ENCODE peak calls at places on chromosomes 13 and 19, in nine cellular contexts. One of them, this sample, is unnamed.

GRCh38 chr13:74243637-74244526 is 109.7 kb upstream of the KLF12 start:
- DNase-seq in activated T-cell treated with anti-CD3 and anti-CD28 coated beads, Interleukin-2, amount 50 U/mL, for 72 hours: no peak
- DNase-seq in left lung: no peak
- DNase-seq in endothelial cell: no peak
- DNase-seq in activated naive CD4-positive, alpha-beta T cell treated with Interleukin-2 at 50 U/mL for 16 hours: no peak
- DNase-seq in keratinocyte: no peak
- DNase-seq in ACHN: no peak
- DNase-seq in H9: no peak
- DNase-seq in stimulated activated CD4-positive, alpha-beta T cell treated with anti-CD3 and anti-CD28 coated beads, Interleukin-15, amount 100 ng/mL, for 1 hour: no peak
- DNase-seq in this sample: no peak

GRCh38 chr19:43628646-43629326 is 9.4 kb upstream of the ZNF428 start:
- DNase-seq in activated T-cell treated with anti-CD3 and anti-CD28 coated beads, Interleukin-2, amount 50 U/mL, for 72 hours: no peak
- DNase-seq in left lung: no peak
- DNase-seq in endothelial cell: no peak
- DNase-seq in activated naive CD4-positive, alpha-beta T cell treated with Interleukin-2 at 50 U/mL for 16 hours: no peak
- DNase-seq in keratinocyte: no peak
- DNase-seq in ACHN: no peak
- DNase-seq in H9: no peak
- DNase-seq in stimulated activated CD4-positive, alpha-beta T cell treated with anti-CD3 and anti-CD28 coated beads, Interleukin-15, amount 100 ng/mL, for 1 hour: no peak
- DNase-seq in this sample: no peak

GRCh38 chr19:38869836-38870607 is 8.1 kb downstream of the RINL start:
- DNase-seq in activated T-cell treated with anti-CD3 and anti-CD28 coated beads, Interleukin-2, amount 50 U/mL, for 72 hours: peak
- DNase-seq in left lung: peak
- DNase-seq in endothelial cell: peak
- DNase-seq in activated naive CD4-positive, alpha-beta T cell treated with Interleukin-2 at 50 U/mL for 16 hours: peak
- DNase-seq in keratinocyte: no peak
- DNase-seq in ACHN: peak
- DNase-seq in H9: peak
- DNase-seq in stimulated activated CD4-positive, alpha-beta T cell treated with anti-CD3 and anti-CD28 coated beads, Interleukin-15, amount 100 ng/mL, for 1 hour: peak
- DNase-seq in this sample: peak

GRCh38 chr13:35723820-35724219 is 247.3 kb upstream of the MAB21L1 start:
- DNase-seq in activated T-cell treated with anti-CD3 and anti-CD28 coated beads, Interleukin-2, amount 50 U/mL, for 72 hours: no peak
- DNase-seq in left lung: no peak
- DNase-seq in endothelial cell: no peak
- DNase-seq in activated naive CD4-positive, alpha-beta T cell treated with Interleukin-2 at 50 U/mL for 16 hours: no peak
- DNase-seq in keratinocyte: no peak
- DNase-seq in ACHN: no peak
- DNase-seq in H9: no peak
- DNase-seq in stimulated activated CD4-positive, alpha-beta T cell treated with anti-CD3 and anti-CD28 coated beads, Interleukin-15, amount 100 ng/mL, for 1 hour: no peak
- DNase-seq in this sample: no peak

GRCh38 chr19:46288896-46289588 is 7.8 kb upstream of the HIF3A start:
- DNase-seq in activated T-cell treated with anti-CD3 and anti-CD28 coated beads, Interleukin-2, amount 50 U/mL, for 72 hours: no peak
- DNase-seq in left lung: no peak
- DNase-seq in endothelial cell: no peak
- DNase-seq in activated naive CD4-positive, alpha-beta T cell treated with Interleukin-2 at 50 U/mL for 16 hours: no peak
- DNase-seq in keratinocyte: peak
- DNase-seq in ACHN: peak
- DNase-seq in H9: no peak
- DNase-seq in stimulated activated CD4-positive, alpha-beta T cell treated with anti-CD3 and anti-CD28 coated beads, Interleukin-15, amount 100 ng/mL, for 1 hour: no peak
- DNase-seq in this sample: no peak

GRCh38 chr19:50510700-50511068 is 307 bp downstream of the JOSD2 start:
- DNase-seq in activated T-cell treated with anti-CD3 and anti-CD28 coated beads, Interleukin-2, amount 50 U/mL, for 72 hours: no peak
- DNase-seq in left lung: no peak
- DNase-seq in endothelial cell: no peak
- DNase-seq in activated naive CD4-positive, alpha-beta T cell treated with Interleukin-2 at 50 U/mL for 16 hours: no peak
- DNase-seq in keratinocyte: no peak
- DNase-seq in ACHN: no peak
- DNase-seq in H9: no peak
- DNase-seq in stimulated activated CD4-positive, alpha-beta T cell treated with anti-CD3 and anti-CD28 coated beads, Interleukin-15, amount 100 ng/mL, for 1 hour: no peak
- DNase-seq in this sample: peak

GRCh38 chr13:40986328-40986856 is 32.7 kb downstream of the ELF1 start:
- DNase-seq in activated T-cell treated with anti-CD3 and anti-CD28 coated beads, Interleukin-2, amount 50 U/mL, for 72 hours: no peak
- DNase-seq in left lung: no peak
- DNase-seq in endothelial cell: no peak
- DNase-seq in activated naive CD4-positive, alpha-beta T cell treated with Interleukin-2 at 50 U/mL for 16 hours: no peak
- DNase-seq in keratinocyte: no peak
- DNase-seq in ACHN: no peak
- DNase-seq in H9: no peak
- DNase-seq in stimulated activated CD4-positive, alpha-beta T cell treated with anti-CD3 and anti-CD28 coated beads, Interleukin-15, amount 100 ng/mL, for 1 hour: no peak
- DNase-seq in this sample: no peak

GRCh38 chr13:113901231-113901630 is 37.4 kb upstream of the GAS6 start:
- DNase-seq in activated T-cell treated with anti-CD3 and anti-CD28 coated beads, Interleukin-2, amount 50 U/mL, for 72 hours: no peak
- DNase-seq in left lung: no peak
- DNase-seq in endothelial cell: no peak
- DNase-seq in activated naive CD4-positive, alpha-beta T cell treated with Interleukin-2 at 50 U/mL for 16 hours: no peak
- DNase-seq in keratinocyte: no peak
- DNase-seq in ACHN: no peak
- DNase-seq in H9: no peak
- DNase-seq in stimulated activated CD4-positive, alpha-beta T cell treated with anti-CD3 and anti-CD28 coated beads, Interleukin-15, amount 100 ng/mL, for 1 hour: no peak
- DNase-seq in this sample: no peak

GRCh38 chr19:13923194-13923987 is 14.8 kb downstream of the PODNL1 start:
- DNase-seq in activated T-cell treated with anti-CD3 and anti-CD28 coated beads, Interleukin-2, amount 50 U/mL, for 72 hours: no peak
- DNase-seq in left lung: no peak
- DNase-seq in endothelial cell: no peak
- DNase-seq in activated naive CD4-positive, alpha-beta T cell treated with Interleukin-2 at 50 U/mL for 16 hours: no peak
- DNase-seq in keratinocyte: no peak
- DNase-seq in ACHN: no peak
- DNase-seq in H9: no peak
- DNase-seq in stimulated activated CD4-positive, alpha-beta T cell treated with anti-CD3 and anti-CD28 coated beads, Interleukin-15, amount 100 ng/mL, for 1 hour: no peak
- DNase-seq in this sample: no peak

GRCh38 chr13:114152831-114153371 is 20.5 kb upstream of the RASA3 start:
- DNase-seq in activated T-cell treated with anti-CD3 and anti-CD28 coated beads, Interleukin-2, amount 50 U/mL, for 72 hours: no peak
- DNase-seq in left lung: peak
- DNase-seq in endothelial cell: no peak
- DNase-seq in activated naive CD4-positive, alpha-beta T cell treated with Interleukin-2 at 50 U/mL for 16 hours: no peak
- DNase-seq in keratinocyte: no peak
- DNase-seq in ACHN: no peak
- DNase-seq in H9: no peak
- DNase-seq in stimulated activated CD4-positive, alpha-beta T cell treated with anti-CD3 and anti-CD28 coated beads, Interleukin-15, amount 100 ng/mL, for 1 hour: no peak
- DNase-seq in this sample: no peak

GRCh38 chr19:33535176-33535575 is 13.6 kb upstream of the PEPD start:
- DNase-seq in activated T-cell treated with anti-CD3 and anti-CD28 coated beads, Interleukin-2, amount 50 U/mL, for 72 hours: no peak
- DNase-seq in left lung: no peak
- DNase-seq in endothelial cell: no peak
- DNase-seq in activated naive CD4-positive, alpha-beta T cell treated with Interleukin-2 at 50 U/mL for 16 hours: no peak
- DNase-seq in keratinocyte: no peak
- DNase-seq in ACHN: no peak
- DNase-seq in H9: no peak
- DNase-seq in stimulated activated CD4-positive, alpha-beta T cell treated with anti-CD3 and anti-CD28 coated beads, Interleukin-15, amount 100 ng/mL, for 1 hour: no peak
- DNase-seq in this sample: no peak

This sample was measured in GM23338.